ENCODE peak calls at places on chromosomes 1 and 21, in four cellular contexts. F is IMR-90, S is MM.1S, L is OCI-LY7. U is an unnamed sample.

GRCh38 chr1:218112862-218113261 is 172.2 kb upstream of the RRP15 start:
- DNase-seq in S (no peak), L (no peak), F (no peak), U (peak)

GRCh38 chr21:33383056-33383888 is 19.9 kb upstream of the IFNGR2 start:
- DNase-seq in F (peak), L (peak), S (peak), U (peak)

GRCh38 chr1:87017994-87018672 is 103.7 kb downstream of the HS2ST1 start:
- DNase-seq in L (no peak), S (no peak), F (no peak), U (peak)

GRCh38 chr1:98496246-98496995 is 165.1 kb upstream of the SNX7 start:
- DNase-seq in L (no peak), F (peak), S (no peak), U (peak)

GRCh38 chr1:181104042-181104789 is 15.7 kb downstream of the IER5 start:
- DNase-seq in S (peak), L (no peak), F (no peak), U (no peak)

GRCh38 chr21:35924714-35925301 is 135.5 kb downstream of the SETD4 start:
- DNase-seq in F (peak), L (no peak), S (no peak), U (peak)

GRCh38 chr1:181396811-181397210 is 86.5 kb upstream of the CACNA1E start:
- DNase-seq in F (no peak), L (no peak), S (no peak), U (no peak)

GRCh38 chr1:169511339-169512028 is 25.7 kb upstream of the SLC19A2 start:
- DNase-seq in F (peak), L (no peak), S (no peak), U (peak)

GRCh38 chr1:94729287-94729686 is 90.9 kb upstream of the SLC44A3 start:
- DNase-seq in F (peak), L (no peak), S (no peak), U (peak)

GRCh38 chr1:194654956-194655355 is 1468.5 kb upstream of the B3GALT2 start:
- DNase-seq in F (no peak), S (no peak), L (no peak), U (no peak)

GRCh38 chr1:225449261-225449660 is 21.4 kb upstream of the LBR start:
- DNase-seq in F (no peak), S (no peak), L (no peak), U (peak)

GRCh38 chr1:33122483-33123170 is 41.7 kb downstream of the AZIN2 start:
- DNase-seq in L (no peak), S (no peak), F (no peak), U (no peak)

GRCh38 chr1:212488436-212489283 is 55.9 kb downstream of the NENF start:
- DNase-seq in F (peak), S (peak), L (peak), U (peak)

GRCh38 chr1:83761977-83762376 is 237.0 kb downstream of the TTLL7 start:
- DNase-seq in F (no peak), S (no peak), L (peak), U (no peak)

GRCh38 chr1:37070126-37070525 is 35.8 kb upstream of the GRIK3 start:
- DNase-seq in L (no peak), S (no peak), F (no peak), U (no peak)

GRCh38 chr1:210457566-210457965 is 128.9 kb downstream of the HHAT start:
- DNase-seq in S (no peak), F (no peak), L (no peak), U (no peak)

GRCh38 chr1:99546432-99547416 is 99.2 kb upstream of the PALMD start:
- DNase-seq in L (no peak), F (peak), S (no peak), U (no peak)

GRCh38 chr1:225488671-225489070 is 60.8 kb upstream of the LBR start:
- DNase-seq in S (no peak), L (no peak), F (no peak), U (no peak)

GRCh38 chr1:198330982-198331620 is 174.3 kb downstream of the NEK7 start:
- DNase-seq in L (no peak), S (no peak), F (peak), U (no peak)

GRCh38 chr1:209486861-209487260 is 96.7 kb upstream of the CAMK1G start:
- DNase-seq in F (peak), S (no peak), L (no peak), U (peak)

GRCh38 chr21:14584357-14585095 is 38.4 kb upstream of the SAMSN1 start:
- DNase-seq in F (no peak), S (no peak), L (no peak), U (no peak)

GRCh38 chr1:106755682-106756406 is 300.6 kb upstream of the PRMT6 start:
- DNase-seq in L (no peak), F (peak), S (no peak), U (peak)

GRCh38 chr1:172671591-172671990 is 12.7 kb downstream of the FASLG start:
- DNase-seq in L (no peak), F (peak), S (no peak), U (peak)

GRCh38 chr21:29680273-29680672 is 259.5 kb downstream of the GRIK1 start:
- DNase-seq in F (no peak), L (no peak), S (no peak), U (no peak)

GRCh38 chr1:230818411-230818810 is 49.9 kb downstream of the C1orf198 start:
- DNase-seq in S (no peak), F (no peak), L (no peak), U (no peak)
- H2AFZ ChIP-seq in S (no peak), F (no peak), L (no peak), U (no peak)

GRCh38 chr1:179877586-179878265 is at the start of gene TOR1AIP2:
- DNase-seq in F (peak), L (peak), S (peak), U (peak)
- TF ChIP-seq CTCF in F (peak), L (no peak), S (no peak), U (no peak)

DNA sequence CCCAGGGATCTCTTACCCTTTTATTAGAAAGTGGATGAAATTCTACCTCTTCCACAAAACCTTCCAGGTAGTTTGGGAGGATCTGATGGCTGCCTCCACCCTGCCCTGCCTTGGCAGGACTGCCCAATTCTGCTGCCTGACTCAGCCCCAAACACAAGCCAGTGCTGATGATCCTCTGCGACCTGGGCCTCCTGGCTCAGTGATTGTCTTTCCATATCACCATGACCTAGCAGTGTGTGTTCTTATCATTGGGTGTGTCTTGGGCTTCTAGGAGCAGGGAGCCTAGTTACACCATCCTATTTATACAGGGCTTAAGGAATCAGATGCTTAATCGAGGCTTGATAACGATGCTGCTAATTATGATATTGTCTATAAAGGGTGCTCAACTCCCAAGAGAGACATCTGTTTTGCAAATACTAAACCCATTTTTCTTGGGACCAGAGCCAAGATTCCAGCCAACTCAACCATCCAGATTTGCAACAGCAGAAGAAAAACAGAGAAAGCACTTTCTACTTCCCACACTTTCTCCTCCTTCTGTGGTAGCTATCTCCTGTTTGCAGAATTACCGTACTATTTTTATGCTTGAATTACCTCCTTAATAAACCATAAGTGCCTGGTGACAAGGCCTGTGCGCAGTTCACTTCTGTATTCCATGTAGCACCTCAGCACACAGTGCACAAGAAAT is 36.5 kb upstream of the KIF21B start:
- DNase-seq in S (no peak), L (no peak), F (no peak), U (no peak)
- H3K4me2 ChIP-seq in S (no peak), L (no peak), F (no peak), U (no peak)

GRCh38 chr1:159005161-159005560 is 4.5 kb upstream of the IFI16 start:
- DNase-seq in S (no peak), L (no peak), F (peak), U (no peak)
- H2AFZ ChIP-seq in S (no peak), L (peak), F (no peak), U (no peak)

GRCh38 chr1:2560299-2561073 is 4.3 kb downstream of the TNFRSF14 start:
- DNase-seq in S (no peak), F (no peak), L (no peak), U (no peak)

GRCh38 chr1:2561446-2561845 is 5.3 kb downstream of the TNFRSF14 start:
- DNase-seq in L (no peak), F (no peak), S (no peak), U (no peak)

GRCh38 chr1:2564006-2564814 is 8.0 kb downstream of the TNFRSF14 start:
- DNase-seq in F (no peak), L (no peak), S (no peak), U (no peak)

GRCh38 chr1:2563205-2563604 is 7.0 kb downstream of the TNFRSF14 start:
- DNase-seq in F (no peak), S (no peak), L (no peak), U (no peak)

DNA sequence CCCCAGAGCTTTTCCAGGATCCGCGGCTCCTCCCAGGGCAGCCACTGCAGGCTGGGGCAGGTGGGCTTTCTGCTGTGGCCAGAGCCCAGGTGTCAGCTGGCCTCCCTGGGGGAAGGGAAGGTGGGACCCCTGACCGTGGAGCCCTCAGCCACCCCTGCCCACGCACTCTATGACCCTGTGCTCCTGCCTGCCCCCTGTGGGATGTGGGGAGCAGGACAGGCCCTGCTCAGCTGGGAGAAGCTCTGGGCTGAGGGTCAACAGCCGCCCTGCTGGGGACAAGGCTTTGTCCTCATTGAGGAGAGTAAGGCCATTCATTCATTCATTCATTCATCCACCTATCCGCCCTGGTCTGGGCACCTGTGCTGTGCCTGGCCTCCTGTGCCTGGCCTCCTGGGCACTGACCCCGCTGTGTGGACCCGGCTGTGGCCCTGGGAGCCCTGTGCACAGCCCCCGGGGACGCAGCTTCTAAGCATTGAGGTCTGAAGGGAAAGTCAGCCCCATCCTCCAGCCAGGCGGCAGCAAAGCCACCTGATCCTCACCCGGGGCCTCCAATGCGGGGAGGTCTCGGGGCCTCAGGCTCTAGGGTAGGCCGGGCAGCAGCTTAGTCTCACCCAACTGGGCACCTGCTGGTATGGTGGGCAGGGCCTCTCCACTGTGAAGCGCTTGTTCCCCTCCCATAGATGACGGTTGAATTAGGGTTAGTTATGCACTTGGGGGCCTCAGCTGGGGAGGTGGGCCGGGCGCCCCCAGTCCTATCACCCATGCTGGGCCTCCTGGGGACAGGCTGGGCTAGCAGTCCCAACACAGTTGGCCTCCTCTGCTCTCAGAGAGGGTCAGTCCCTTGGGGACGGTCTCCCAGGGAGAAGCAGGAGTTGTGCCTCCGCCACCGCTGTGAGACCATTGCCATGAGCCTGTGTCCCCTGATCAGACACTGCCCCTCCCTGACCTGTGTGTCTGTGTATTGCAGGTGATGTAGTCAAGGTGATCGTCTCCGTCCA is 6.0 kb downstream of the TNFRSF14 start:
- DNase-seq in S (no peak), F (no peak), L (no peak), U (no peak)
- TF ChIP-seq CTCF in S (peak), F (peak), L (peak), U (peak)

GRCh38 chr1:108661030-108661609 is at the start of gene HENMT1:
- DNase-seq in F (peak), L (no peak), S (peak), U (peak)
- H3K4me2 ChIP-seq in F (peak), L (peak), S (peak), U (peak)

DNA sequence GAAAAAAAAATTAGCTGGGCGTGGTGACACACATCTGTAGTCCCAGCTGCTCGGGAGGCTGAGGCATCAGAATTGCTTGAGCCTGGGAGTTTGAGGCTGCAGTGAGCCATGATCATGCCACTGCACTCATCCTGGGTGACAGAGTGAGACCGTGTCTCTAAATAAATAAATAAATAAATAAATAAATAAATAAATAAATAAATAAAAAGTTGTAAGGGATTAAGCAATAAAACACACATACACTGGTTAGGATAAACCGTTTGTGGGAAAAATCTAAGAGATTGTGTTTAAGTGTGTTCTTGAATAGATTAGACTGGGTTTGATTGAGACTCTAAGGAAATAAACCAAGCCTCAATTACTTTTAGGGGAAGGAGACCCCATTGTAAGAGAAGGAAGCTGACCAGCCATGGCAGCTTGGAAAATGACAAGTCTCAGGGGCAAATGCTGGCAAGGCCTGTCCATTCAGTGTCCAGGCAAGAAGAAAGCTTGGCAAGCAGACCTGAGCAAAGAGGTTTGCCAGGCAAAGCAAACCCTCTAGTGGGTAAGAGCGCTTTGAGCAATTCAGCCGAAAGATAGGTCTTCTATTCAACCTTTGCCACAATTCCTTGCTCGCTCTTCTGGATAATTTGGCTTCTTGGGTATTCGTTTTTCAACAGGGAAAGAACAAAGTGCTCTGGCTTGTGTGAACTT is 106.9 kb upstream of the SERBP1 start:
- DNase-seq in S (no peak), L (no peak), F (no peak), U (no peak)
- H2AFZ ChIP-seq in S (no peak), L (no peak), F (no peak), U (no peak)

GRCh38 chr1:163535807-163536206 is 214.1 kb downstream of the NUF2 start:
- DNase-seq in L (peak), S (peak), F (peak), U (peak)
- TF ChIP-seq CTCF in L (peak), S (peak), F (peak), U (peak)

GRCh38 chr1:178006043-178006442 is 36.2 kb upstream of the SEC16B start:
- DNase-seq in L (no peak), F (no peak), S (no peak), U (no peak)
- H3K4me2 ChIP-seq in L (no peak), F (no peak), S (no peak), U (no peak)

GRCh38 chr1:219790834-219791615 is 137.3 kb downstream of the SLC30A10 start:
- DNase-seq in L (no peak), S (no peak), F (peak), U (peak)
- H2AFZ ChIP-seq in L (no peak), S (no peak), F (peak), U (peak)